ENCODE peak calls at places on chromosomes 1 and 21, in five cellular contexts. W is GM12878, X is K562, Q is H1, K is SK-N-SH. Z is an unnamed sample.

GRCh38 chr1:97108200-97108599 is 386.6 kb downstream of the PTBP2 start:
- DNase-seq in Q (no peak), K (no peak), W (no peak), X (no peak), Z (no peak)

GRCh38 chr1:67552336-67552759 is 122.1 kb upstream of the SERBP1 start:
- DNase-seq in W (no peak), X (no peak), K (no peak), Q (no peak), Z (no peak)

GRCh38 chr1:81571946-81572345 is 228.8 kb upstream of the ADGRL2 start:
- DNase-seq in W (no peak), K (no peak), Q (no peak), X (no peak), Z (no peak)

GRCh38 chr1:32337855-32338636 is 2.0 kb upstream of the MARCKSL1 start:
- DNase-seq in Q (no peak), X (no peak), W (peak), K (no peak), Z (no peak)

GRCh38 chr1:235366286-235366685 is 941 bp upstream of the TBCE start:
- DNase-seq in Q (no peak), W (no peak), X (peak), K (no peak), Z (no peak)

GRCh38 chr1:147177611-147178370 is 5.5 kb upstream of the PRKAB2 start:
- DNase-seq in Q (no peak), W (no peak), K (no peak), X (no peak), Z (no peak)

GRCh38 chr21:36695671-36696389 is 3.1 kb upstream of the SIM2 start:
- DNase-seq in Q (peak), W (no peak), X (no peak), K (peak), Z (no peak)

GRCh38 chr21:15531986-15532385 is 197.8 kb upstream of the USP25 start:
- DNase-seq in X (no peak), K (no peak), W (no peak), Q (no peak), Z (peak)

GRCh38 chr1:54282101-54282847 is 82.3 kb downstream of the MRPL37 start:
- DNase-seq in Q (no peak), X (no peak), K (no peak), W (no peak), Z (no peak)

GRCh38 chr1:61978866-61979265 is 215.8 kb upstream of the L1TD1 start:
- DNase-seq in Q (no peak), W (no peak), K (no peak), X (no peak), Z (no peak)

GRCh38 chr1:112894561-112895011 is 61.4 kb downstream of the SLC16A1 start:
- DNase-seq in X (no peak), Q (no peak), W (no peak), K (no peak), Z (no peak)

GRCh38 chr1:98143403-98143802 is 222.6 kb upstream of the DPYD start:
- DNase-seq in K (no peak), W (no peak), X (no peak), Q (no peak), Z (no peak)

GRCh38 chr1:65393345-65393744 is 27.1 kb upstream of the LEPR start:
- DNase-seq in W (peak), X (no peak), Q (no peak), K (no peak), Z (no peak)

GRCh38 chr1:1683104-1683905 is 9.3 kb downstream of the SLC35E2B start:
- DNase-seq in Q (no peak), W (no peak), K (peak), X (peak), Z (no peak)

GRCh38 chr1:207798847-207799246 is 47.0 kb downstream of the CD46 start:
- DNase-seq in W (no peak), X (no peak), Q (no peak), K (no peak), Z (no peak)

GRCh38 chr1:76238094-76238551 is 163.6 kb downstream of the ST6GALNAC3 start:
- DNase-seq in K (no peak), Q (no peak), W (no peak), X (no peak), Z (no peak)

GRCh38 chr21:33345751-33346238 is 21.0 kb downstream of the IFNAR1 start:
- DNase-seq in K (no peak), Q (no peak), W (no peak), X (no peak), Z (no peak)

GRCh38 chr1:152018537-152018936 is 18.3 kb downstream of the S100A11 start:
- DNase-seq in K (no peak), X (no peak), W (no peak), Q (peak), Z (no peak)

GRCh38 chr21:40053007-40053406 is 185.8 kb downstream of the PCP4 start:
- DNase-seq in W (no peak), K (peak), Q (no peak), X (no peak), Z (no peak)

GRCh38 chr21:45001134-45002095 is 61.6 kb downstream of the SLX9 start:
- DNase-seq in Q (no peak), X (no peak), K (no peak), W (no peak), Z (no peak)

GRCh38 chr1:203593723-203594122 is 32.9 kb upstream of the ATP2B4 start:
- DNase-seq in X (peak), K (no peak), W (no peak), Q (peak), Z (no peak)

GRCh38 chr1:15948600-15949452 is 27.1 kb downstream of the ZBTB17 start:
- DNase-seq in W (no peak), K (no peak), Q (no peak), X (peak), Z (no peak)

GRCh38 chr21:28454978-28455600 is 537.6 kb downstream of the LTN1 start:
- DNase-seq in W (no peak), X (no peak), K (no peak), Q (no peak), Z (no peak)

GRCh38 chr21:38769253-38769780 is 36.4 kb upstream of the ETS2 start:
- DNase-seq in X (no peak), K (no peak), W (no peak), Q (no peak), Z (no peak)

GRCh38 chr1:191125950-191126349 is 648.3 kb upstream of the BRINP3 start:
- DNase-seq in W (no peak), K (no peak), Q (no peak), X (no peak), Z (no peak)

GRCh38 chr1:107965112-107965991 is at the start of gene VAV3:
- DNase-seq in W (no peak), X (no peak), Q (peak), K (peak), Z (peak)

GRCh38 chr1:246733706-246734105 is 9.5 kb downstream of the SCCPDH start:
- DNase-seq in X (no peak), W (no peak), Q (no peak), K (no peak), Z (no peak)
- H3K4me3 ChIP-seq in X (no peak), W (no peak), Q (no peak), K (no peak), Z (no peak)

GRCh38 chr1:35883681-35884155 is 709 bp downstream of the AGO1 start:
- DNase-seq in K (peak), X (peak), W (no peak), Q (peak), Z (no peak)
- TF ChIP-seq YY1 in K (no peak), X (no peak), W (no peak), Q (no peak), Z (no peak)

DNA sequence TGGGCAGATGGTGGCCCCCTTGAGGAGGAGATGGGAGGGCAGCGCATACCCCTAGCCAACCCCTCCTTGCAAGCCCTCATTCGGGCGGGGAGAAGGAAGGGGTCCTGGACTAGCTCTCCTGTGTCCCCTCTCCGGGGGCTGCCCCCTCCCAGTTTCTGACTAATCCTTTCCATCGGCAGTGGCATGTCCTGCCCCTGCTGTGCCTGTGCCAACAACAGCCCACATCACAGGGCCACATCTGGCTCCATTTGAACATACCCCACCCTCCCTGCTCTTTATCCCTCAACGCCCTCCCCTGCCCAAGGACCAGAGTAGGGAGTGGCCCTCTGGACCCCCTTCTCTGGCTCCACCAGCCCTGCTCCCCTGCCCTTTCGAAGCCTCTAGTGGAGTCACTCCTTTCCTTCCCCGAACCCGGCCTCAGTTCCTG is 11.0 kb upstream of the LMNA start:
- DNase-seq in K (peak), W (no peak), Q (no peak), X (no peak), Z (no peak)
- H3K9ac ChIP-seq in K (peak), W (no peak), Q (no peak), X (no peak), Z (peak)

GRCh38 chr1:176903474-176903873 is 261.0 kb downstream of the ASTN1 start:
- DNase-seq in W (no peak), K (no peak), Q (no peak), X (no peak), Z (no peak)

GRCh38 chr1:176896216-176896615 is 268.3 kb downstream of the ASTN1 start:
- DNase-seq in X (no peak), W (no peak), Q (no peak), K (no peak), Z (no peak)

GRCh38 chr1:176894450-176894849 is 270.1 kb downstream of the ASTN1 start:
- DNase-seq in Q (no peak), K (no peak), W (no peak), X (no peak), Z (no peak)

GRCh38 chr1:176893625-176894352 is 270.7 kb downstream of the ASTN1 start:
- DNase-seq in X (no peak), Q (no peak), K (no peak), W (no peak), Z (no peak)

DNA sequence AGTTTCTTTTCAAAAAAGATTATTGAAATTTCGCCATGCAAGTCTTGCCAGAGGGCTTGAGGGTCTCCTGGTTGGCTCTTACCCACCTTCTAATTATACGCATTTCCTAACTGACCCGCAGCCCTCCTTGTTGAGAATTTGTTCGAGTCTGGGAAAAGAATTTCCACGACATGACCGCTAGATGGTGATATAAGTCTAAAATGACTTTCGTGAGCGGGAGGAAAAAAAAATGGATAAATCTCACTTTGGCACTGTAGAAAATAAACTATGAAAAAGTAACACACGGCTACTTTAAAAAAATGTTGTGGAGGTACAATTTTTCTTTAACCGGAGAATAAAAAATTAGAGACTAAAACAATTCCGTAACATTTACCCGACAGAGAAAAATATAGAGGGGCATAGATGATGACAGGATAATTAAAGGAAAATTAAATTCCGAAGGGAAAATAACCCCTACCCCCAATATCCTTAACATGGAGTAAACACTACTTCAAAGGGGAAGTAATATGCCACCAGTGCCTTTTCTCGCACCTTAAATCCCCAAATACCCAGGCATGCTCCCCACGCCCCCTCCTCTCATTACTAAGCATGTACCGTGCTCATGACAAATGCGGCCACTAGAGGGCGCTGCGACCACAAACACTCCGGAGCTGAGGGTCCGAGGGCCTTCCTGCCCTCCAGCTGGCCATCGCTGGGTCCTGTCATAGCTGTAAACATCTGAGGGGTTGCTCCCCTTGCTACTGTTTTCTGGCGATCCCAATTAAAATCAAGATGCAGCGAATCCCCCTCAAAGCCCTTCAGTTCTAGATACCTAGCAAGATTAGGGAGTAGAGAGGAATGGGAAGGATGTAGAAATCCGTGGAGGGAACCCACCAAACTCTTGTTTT is 266.9 kb downstream of the ASTN1 start:
- DNase-seq in Q (peak), K (peak), W (no peak), X (peak), Z (peak)
- H3K4me3 ChIP-seq in Q (peak), K (peak), W (no peak), X (no peak), Z (peak)

GRCh38 chr1:3499611-3500010 is 45.1 kb downstream of the ARHGEF16 start:
- DNase-seq in K (no peak), X (no peak), Q (no peak), W (no peak), Z (no peak)
- TF ChIP-seq YY1 in K (no peak), X (no peak), Q (no peak), W (no peak), Z (no peak)

GRCh38 chr1:31238612-31238985 is 1.1 kb downstream of the NKAIN1 start:
- DNase-seq in Q (no peak), W (no peak), K (peak), X (no peak), Z (no peak)
- H3K9ac ChIP-seq in Q (peak), W (no peak), K (no peak), X (no peak), Z (peak)